ENCODE peak calls at places on chromosomes 12 and 14, in six cellular contexts. H, K, V, F, S and Y are unnamed samples.

GRCh38 chr12:113973109-113973904 is 7.2 kb upstream of the RBM19 start:
- DNase-seq in H (no peak), K (no peak), V (no peak), F (no peak), S (no peak), Y (no peak)

GRCh38 chr14:67508973-67509372 is 20.5 kb upstream of the TMEM229B start:
- DNase-seq in H (no peak), K (no peak), V (no peak), F (no peak), S (no peak), Y (no peak)

GRCh38 chr12:104426926-104427546 is 29.7 kb upstream of the CHST11 start:
- DNase-seq in H (peak; percentile 22), K (peak; percentile 86), V (no peak), F (no peak), S (no peak), Y (no peak)

GRCh38 chr12:116370886-116371580 is 93.5 kb upstream of the MED13L start:
- DNase-seq in H (no peak), K (peak; percentile 46), V (no peak), F (no peak), S (no peak), Y (no peak)

GRCh38 chr14:92557544-92557912 is 43.9 kb downstream of the RIN3 start:
- DNase-seq in H (no peak), K (no peak), V (no peak), F (no peak), S (no peak), Y (no peak)

GRCh38 chr14:104125011-104125410 is 13.4 kb upstream of the KIF26A start:
- DNase-seq in H (no peak), K (no peak), V (no peak), F (no peak), S (no peak), Y (no peak)

GRCh38 chr14:53109028-53109687 is 44.0 kb downstream of the DDHD1 start:
- DNase-seq in H (no peak), K (peak; percentile 18), V (no peak), F (no peak), S (no peak), Y (peak; percentile 56)

GRCh38 chr12:57518920-57519757 is 1.2 kb downstream of the DDIT3 start:
- DNase-seq in H (peak; percentile 48), K (peak; percentile 68), V (no peak), F (no peak), S (no peak), Y (no peak)

GRCh38 chr14:95493976-95494375 is 22.5 kb downstream of the SYNE3 start:
- DNase-seq in H (no peak), K (no peak), V (no peak), F (no peak), S (no peak), Y (no peak)

GRCh38 chr12:62537544-62537943 is 70.9 kb downstream of the MON2 start:
- DNase-seq in H (peak; percentile 74), K (peak; percentile 72), V (no peak), F (no peak), S (no peak), Y (no peak)

GRCh38 chr12:92332552-92332951 is 186.9 kb upstream of the BTG1 start:
- DNase-seq in H (no peak), K (no peak), V (no peak), F (no peak), S (no peak), Y (no peak)

GRCh38 chr12:53659609-53660008 is 16.3 kb downstream of the ATP5MC2 start:
- DNase-seq in H (no peak), K (peak; percentile 39), V (no peak), F (no peak), S (no peak), Y (no peak)

GRCh38 chr14:104698688-104699425 is 9.4 kb downstream of the INF2 start:
- DNase-seq in H (no peak), K (no peak), V (no peak), F (no peak), S (no peak), Y (no peak)

GRCh38 chr12:97276198-97276580 is 186.4 kb upstream of the RMST start:
- DNase-seq in H (no peak), K (no peak), V (no peak), F (no peak), S (no peak), Y (no peak)
- TF ChIP-seq CTCF in H (no peak), K (no peak), V (no peak), F (no peak), S (no peak), Y (no peak)

GRCh38 chr14:64502476-64503183 is 1.0 kb downstream of the ZBTB25 start:
- DNase-seq in H (no peak), K (peak; percentile 13), V (no peak), F (no peak), S (no peak), Y (no peak)
- TF ChIP-seq CTCF in H (no peak), K (no peak), V (no peak), F (no peak), S (no peak), Y (peak; percentile 24)

DNA sequence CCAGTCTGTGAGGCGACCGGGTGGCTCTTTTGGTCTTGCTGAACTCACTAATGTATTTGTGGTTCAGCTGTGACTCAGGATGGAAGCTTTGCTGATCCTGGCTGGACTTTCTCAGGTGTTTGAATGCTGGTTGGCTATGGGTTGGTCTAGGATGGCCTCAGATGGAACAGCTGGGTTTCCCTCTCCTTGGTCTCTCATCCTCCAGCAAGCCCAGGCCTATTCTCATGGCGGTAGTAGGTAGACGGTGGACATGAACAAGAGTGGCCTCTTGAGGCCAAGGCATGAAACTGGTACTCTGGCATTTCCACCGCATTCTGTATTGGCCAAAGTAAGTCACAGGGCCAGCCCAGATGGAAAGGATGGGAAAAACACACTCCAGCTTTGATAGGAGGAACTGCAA is 11.8 kb upstream of the POLR3B start:
- DNase-seq in H (peak; percentile 56), K (peak; percentile 65), V (peak; percentile 53), F (no peak), S (no peak), Y (no peak)
- TF ChIP-seq CTCF in H (peak; percentile 69), K (peak; percentile 59), V (peak; percentile 35), F (no peak), S (peak; percentile 13), Y (no peak)

GRCh38 chr14:72516936-72517408 is 376.9 kb downstream of the DPF3 start:
- DNase-seq in H (peak; percentile 81), K (peak; percentile 85), V (peak; percentile 77), F (peak; percentile 74), S (no peak), Y (no peak)

GRCh38 chr14:72517736-72518135 is 376.2 kb downstream of the DPF3 start:
- DNase-seq in H (no peak), K (peak; percentile 56), V (no peak), F (no peak), S (no peak), Y (no peak)

GRCh38 chr14:72514660-72515025 is 379.3 kb downstream of the DPF3 start:
- DNase-seq in H (no peak), K (no peak), V (no peak), F (no peak), S (no peak), Y (no peak)

GRCh38 chr14:72513994-72514659 is 379.8 kb downstream of the DPF3 start:
- DNase-seq in H (no peak), K (peak; percentile 58), V (no peak), F (no peak), S (no peak), Y (peak; percentile 49)

GRCh38 chr14:72515779-72516770 is 377.8 kb downstream of the DPF3 start:
- DNase-seq in H (peak; percentile 25), K (peak; percentile 44), V (no peak), F (no peak), S (no peak), Y (no peak)
- TF ChIP-seq CTCF in H (peak; percentile 61), K (peak; percentile 19), V (no peak), F (no peak), S (no peak), Y (no peak)